ENCODE peak calls at places on chromosomes 2 and 18, in eight cellular contexts. T is prostate gland; G is uterus; Q is thoracic aorta; I is CD8-positive, alpha-beta memory T cell; B is lung; K is HL-60; U is brain microvascular endothelial cell. H is an unnamed sample.

GRCh38 chr2:45119855-45120254 is 110.6 kb upstream of the SIX2 start:
- DNase-seq in G (no peak), I (no peak), T (no peak), K (no peak), B (no peak), U (peak; percentile 63), Q (no peak), H (no peak)

GRCh38 chr2:110858135-110858737 is 125.9 kb downstream of the ACOXL start:
- DNase-seq in B (no peak), T (no peak), G (no peak), I (peak; percentile 86), U (no peak), K (no peak), Q (no peak), H (peak; percentile 42)

GRCh38 chr18:66013976-66014375 is 263.2 kb downstream of the CDH7 start:
- DNase-seq in U (no peak), B (no peak), T (no peak), K (no peak), Q (no peak), I (no peak), G (no peak), H (no peak)

GRCh38 chr2:71067567-71068217 is 756 bp upstream of the NAGK start:
- DNase-seq in G (no peak), K (no peak), B (no peak), T (no peak), I (no peak), U (no peak), Q (no peak), H (no peak)

GRCh38 chr2:10344105-10345066 is 41.7 kb downstream of the HPCAL1 start:
- DNase-seq in U (no peak), I (no peak), K (peak; percentile 19), T (no peak), Q (no peak), B (no peak), G (no peak), H (no peak)

GRCh38 chr2:239164281-239164871 is 236.4 kb downstream of the HDAC4 start:
- DNase-seq in Q (no peak), G (no peak), B (peak; percentile 43), U (no peak), I (peak; percentile 35), T (no peak), K (peak; percentile 75), H (no peak)

GRCh38 chr2:67290451-67290991 is 106.6 kb upstream of the ETAA1 start:
- DNase-seq in I (no peak), T (no peak), U (peak; percentile 70), K (no peak), G (no peak), Q (no peak), B (no peak), H (no peak)

GRCh38 chr2:236179653-236180500 is 11.7 kb upstream of the GBX2 start:
- DNase-seq in Q (no peak), K (no peak), T (no peak), B (no peak), U (no peak), G (no peak), I (no peak), H (no peak)

GRCh38 chr2:20577495-20578235 is 73.2 kb downstream of the HS1BP3 start:
- DNase-seq in K (no peak), T (peak; percentile 35), U (no peak), B (no peak), I (no peak), G (no peak), Q (no peak), H (no peak)

GRCh38 chr2:96359310-96359709 is 23.7 kb downstream of the NCAPH start:
- DNase-seq in U (no peak), G (no peak), I (peak; percentile 56), K (peak; percentile 6), Q (no peak), B (no peak), T (no peak), H (peak; percentile 58)

GRCh38 chr2:43513796-43514195 is 82.0 kb downstream of the THADA start:
- DNase-seq in T (no peak), B (no peak), K (no peak), I (no peak), U (no peak), Q (no peak), G (no peak), H (no peak)

GRCh38 chr2:106080955-106081354 is 113.1 kb downstream of the UXS1 start:
- DNase-seq in U (no peak), I (no peak), B (no peak), G (no peak), K (no peak), T (no peak), Q (no peak), H (no peak)

GRCh38 chr2:188293601-188294482 is 2.2 kb downstream of the GULP1 start:
- DNase-seq in T (peak; percentile 81), K (no peak), I (no peak), U (peak; percentile 68), B (peak; percentile 59), Q (no peak), G (peak; percentile 75), H (peak; percentile 15)

GRCh38 chr2:132274000-132274399 is 112.2 kb upstream of the ANKRD30BL start:
- DNase-seq in G (no peak), Q (no peak), I (no peak), U (no peak), T (no peak), B (no peak), K (no peak), H (no peak)

GRCh38 chr2:12918841-12919445 is 202.2 kb downstream of the TRIB2 start:
- DNase-seq in I (no peak), U (peak; percentile 49), Q (no peak), T (peak; percentile 52), G (peak; percentile 81), B (peak; percentile 52), K (no peak), H (no peak)

GRCh38 chr2:85511008-85511895 is 27.7 kb upstream of the MAT2A start:
- DNase-seq in G (no peak), T (peak; percentile 17), U (no peak), B (no peak), Q (no peak), K (no peak), I (no peak), H (no peak)

GRCh38 chr18:45783097-45784075 is 42.1 kb upstream of the SIGLEC15 start:
- DNase-seq in B (no peak), T (peak; percentile 36), Q (no peak), G (no peak), I (no peak), U (no peak), K (no peak), H (no peak)
- H3K27ac ChIP-seq in B (no peak overlapping the region), T (peak overlapping the region; percentile 60), Q (no peak overlapping the region), G (no peak overlapping the region), I (no peak overlapping the region), U (peak overlapping the region; percentile 12), K (no peak overlapping the region), H (no peak overlapping the region)

DNA sequence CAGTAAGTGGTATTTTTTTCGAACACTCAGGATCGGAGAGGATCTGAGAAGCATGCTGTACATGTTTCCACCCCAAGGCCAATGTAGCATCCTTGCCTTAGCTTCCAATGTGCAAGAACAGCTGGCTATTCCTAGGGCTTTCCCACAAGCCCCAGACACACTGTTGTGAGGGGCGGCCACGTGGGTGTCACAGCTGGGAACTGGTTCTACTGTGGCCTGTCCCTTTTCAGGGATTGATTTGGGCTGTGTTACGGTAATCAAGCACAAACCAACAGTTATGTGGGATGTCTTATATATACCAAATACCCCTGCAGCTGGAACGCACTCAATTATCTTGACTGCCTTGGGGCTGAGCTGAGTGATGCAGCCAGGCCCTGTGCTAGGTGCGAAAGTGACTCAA is 116.3 kb upstream of the CXCR4 start:
- DNase-seq in U (no peak), B (no peak), Q (no peak), I (no peak), K (no peak), G (no peak), T (no peak), H (no peak)
- H3K27ac ChIP-seq in U (no peak overlapping the region), B (no peak overlapping the region), Q (no peak overlapping the region), I (no peak overlapping the region), K (peak overlapping the region; percentile 88), G (no peak overlapping the region), T (no peak overlapping the region), H (no peak overlapping the region)

GRCh38 chr2:28377201-28377816 is 15.3 kb upstream of the FOSL2 start:
- DNase-seq in G (no peak), B (no peak), I (no peak), K (no peak), U (no peak), T (peak; percentile 58), Q (no peak), H (no peak)

GRCh38 chr2:28380185-28380584 is 12.5 kb upstream of the FOSL2 start:
- DNase-seq in Q (no peak), I (no peak), U (no peak), G (no peak), T (no peak), K (no peak), B (no peak), H (no peak)

GRCh38 chr2:28375742-28376631 is 16.7 kb upstream of the FOSL2 start:
- DNase-seq in Q (no peak), K (no peak), B (no peak), G (no peak), T (no peak), U (no peak), I (no peak), H (no peak)

GRCh38 chr2:28378679-28379392 is 13.8 kb upstream of the FOSL2 start:
- DNase-seq in G (no peak), T (no peak), U (no peak), I (no peak), B (no peak), Q (no peak), K (peak; percentile 75), H (no peak)

DNA sequence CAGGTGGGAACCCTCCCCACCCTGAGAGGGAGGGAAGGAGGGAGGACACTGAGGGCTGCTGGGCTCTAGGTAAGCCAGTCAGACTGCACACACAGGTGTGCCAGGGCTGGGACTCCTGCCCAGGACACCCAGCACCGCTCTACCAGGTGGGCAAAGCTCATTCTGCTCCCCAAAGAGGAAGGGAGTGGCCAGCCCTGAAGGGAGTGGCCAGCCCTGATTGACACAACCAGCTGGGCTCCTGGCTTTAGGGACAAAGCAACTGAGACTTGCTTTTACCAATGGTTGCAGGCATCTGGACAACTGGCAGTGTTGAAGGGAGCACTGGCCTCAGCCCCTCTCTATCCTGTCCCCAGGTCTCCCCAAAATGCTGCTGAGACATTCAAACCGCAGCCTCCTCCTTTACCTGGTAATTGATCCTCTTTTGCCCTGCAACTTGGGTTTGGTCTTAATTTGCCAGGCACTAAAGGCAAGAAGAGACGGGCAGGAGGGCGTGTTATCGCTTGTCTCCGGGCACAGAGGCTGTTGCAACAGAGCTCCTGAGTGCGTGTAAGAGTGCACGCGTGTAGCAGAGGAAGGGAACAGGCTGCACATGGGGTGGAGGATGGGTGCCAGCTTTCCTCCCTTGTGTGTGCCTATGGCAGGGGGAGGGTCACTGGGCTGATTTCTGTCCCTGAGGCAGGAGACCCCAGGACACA is 14.5 kb upstream of the FOSL2 start:
- DNase-seq in I (no peak), T (peak; percentile 92), U (no peak), G (no peak), K (peak; percentile 94), Q (no peak), B (peak; percentile 52), H (no peak)
- H3K27ac ChIP-seq in I (no peak overlapping the region), T (peak overlapping the region; percentile 73), U (no peak overlapping the region), G (no peak overlapping the region), K (peak overlapping the region; percentile 83), Q (no peak overlapping the region), B (no peak overlapping the region), H (no peak overlapping the region)

DNA sequence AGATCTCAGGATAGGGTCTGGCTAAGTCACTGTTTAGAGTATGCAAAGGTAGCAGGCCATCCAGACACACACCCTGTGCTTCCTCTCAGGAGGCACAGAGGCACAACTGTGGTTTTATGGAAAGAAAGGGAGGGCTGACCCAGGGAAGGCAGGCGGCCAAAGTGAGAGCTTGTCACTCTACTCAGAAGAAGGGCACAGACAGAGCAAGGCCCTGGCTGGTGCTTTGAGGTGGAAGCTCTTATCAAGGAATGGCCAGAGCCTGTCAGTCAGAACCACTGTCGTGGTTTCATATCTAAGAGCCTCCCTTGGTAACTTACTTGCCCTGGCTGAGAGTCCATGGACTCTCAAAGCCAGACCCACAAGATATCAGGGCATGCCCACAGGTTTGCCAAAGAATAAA is 40.7 kb downstream of the SLC9A2 start:
- DNase-seq in U (no peak), Q (no peak), G (no peak), K (no peak), T (no peak), I (no peak), B (no peak), H (no peak)
- H3K27ac ChIP-seq in U (no peak overlapping the region), Q (no peak overlapping the region), G (no peak overlapping the region), K (no peak overlapping the region), T (no peak overlapping the region), I (no peak overlapping the region), B (no peak overlapping the region), H (no peak overlapping the region)